ENCODE peak calls at places on chromosomes 11 and 22, in ten cellular contexts. S is pancreas, U is T47D, F is A673, V is EL, N is GM04503, Y is colonic mucosa, P is ELR, C is adipocyte, A is NCI-H510A treated with DMSO at 0.1 percent for 48 hours. K is an unnamed sample.

GRCh38 chr11:65539401-65540289 is 14.8 kb downstream of the SCYL1 start:
- DNase-seq in C (no peak), U (peak), P (no peak), A (no peak), F (no peak), S (peak), N (no peak), V (no peak), Y (peak), K (peak)

GRCh38 chr11:103035656-103036434 is 56.1 kb downstream of the DCUN1D5 start:
- DNase-seq in U (peak), V (peak), N (peak), C (peak), P (peak), F (peak), A (peak), Y (peak), S (no peak), K (no peak)

GRCh38 chr11:70715166-70715565 is 316.8 kb downstream of the CTTN start:
- DNase-seq in Y (no peak), S (no peak), C (no peak), P (no peak), F (no peak), A (no peak), U (no peak), N (no peak), V (no peak), K (no peak)

GRCh38 chr11:59556115-59556882 is 45.0 kb downstream of the OR4D9 start:
- DNase-seq in U (peak), A (peak), V (peak), S (peak), F (peak), N (peak), Y (no peak), P (peak), C (peak), K (no peak)

GRCh38 chr22:29727248-29727551 is 7.4 kb downstream of the CABP7 start:
- DNase-seq in P (peak), C (peak), V (peak), U (peak), F (peak), A (no peak), N (no peak), Y (peak), S (no peak), K (no peak)

GRCh38 chr11:96508861-96509260 is 119.0 kb downstream of the JRKL start:
- DNase-seq in V (no peak), P (no peak), C (no peak), N (no peak), U (no peak), A (no peak), Y (no peak), S (no peak), F (no peak), K (no peak)

GRCh38 chr11:124075841-124076571 is 34.9 kb upstream of the OR10G7 start:
- DNase-seq in S (peak), Y (peak), N (no peak), P (peak), V (no peak), A (no peak), F (peak), U (no peak), C (peak), K (no peak)

GRCh38 chr11:75337195-75337654 is 14.2 kb downstream of the ARRB1 start:
- DNase-seq in S (no peak), F (peak), A (no peak), U (peak), Y (no peak), C (peak), V (peak), P (peak), N (no peak), K (peak)

GRCh38 chr22:24247011-24247507 is 2.2 kb upstream of the GGT5 start:
- DNase-seq in S (no peak), Y (no peak), U (no peak), F (no peak), C (peak), V (no peak), N (no peak), A (no peak), P (peak), K (no peak)

GRCh38 chr22:39534591-39535301 is 2.2 kb upstream of the RPS19BP1 start:
- DNase-seq in Y (peak), S (peak), C (peak), V (peak), P (peak), N (no peak), U (peak), F (peak), A (peak), K (peak)

GRCh38 chr22:35434061-35434750 is 34.3 kb downstream of the MCM5 start:
- DNase-seq in U (no peak), A (no peak), C (no peak), Y (no peak), N (no peak), P (peak), F (no peak), S (no peak), V (no peak), K (no peak)

GRCh38 chr22:46612904-46613605 is 7.1 kb upstream of the GRAMD4 start:
- DNase-seq in P (no peak), C (no peak), A (no peak), V (no peak), S (no peak), Y (peak), F (no peak), N (no peak), U (no peak), K (peak)

GRCh38 chr11:114181195-114181594 is 115.0 kb upstream of the NNMT start:
- DNase-seq in S (no peak), F (no peak), U (no peak), A (no peak), P (no peak), V (no peak), Y (no peak), N (no peak), C (no peak), K (no peak)

GRCh38 chr11:20000393-20001134 is 159.7 kb downstream of the DBX1 start:
- DNase-seq in S (no peak), V (no peak), N (no peak), F (no peak), P (no peak), A (peak), U (no peak), C (no peak), Y (no peak), K (peak)

GRCh38 chr11:116918925-116919653 is 81.7 kb upstream of the APOA1 start:
- DNase-seq in C (no peak), U (no peak), V (no peak), P (no peak), F (no peak), A (no peak), Y (no peak), N (no peak), S (no peak), K (no peak)

GRCh38 chr22:26404851-26405357 is 24.2 kb upstream of the ASPHD2 start:
- DNase-seq in A (no peak), C (no peak), Y (no peak), N (no peak), V (no peak), F (peak), S (no peak), P (no peak), U (no peak), K (no peak)

GRCh38 chr22:48431536-48432315 is 1395.9 kb downstream of the BRD1 start:
- DNase-seq in A (no peak), V (no peak), S (no peak), U (no peak), C (no peak), P (no peak), Y (no peak), F (no peak), N (no peak), K (no peak)